ENCODE peak calls at places on chromosomes 5 and 9, in seven cellular contexts. One of them, this sample, is unnamed.

GRCh38 chr9:110752766-110753165 is 84.2 kb downstream of the MUSK start:
- DNase-seq in Right ventricle myocardium inferior: no peak
- DNase-seq in CD4-positive, alpha-beta memory T cell: no peak
- DNase-seq in LoVo: peak
- DNase-seq in IMR-90: peak
- DNase-seq in neural progenitor cell: no peak
- DNase-seq in AG20443: peak
- DNase-seq in this sample: peak

GRCh38 chr5:61901997-61902396 is 404.0 kb upstream of the KIF2A start:
- DNase-seq in Right ventricle myocardium inferior: no peak
- DNase-seq in CD4-positive, alpha-beta memory T cell: no peak
- DNase-seq in LoVo: no peak
- DNase-seq in IMR-90: no peak
- DNase-seq in neural progenitor cell: no peak
- DNase-seq in AG20443: no peak
- DNase-seq in this sample: no peak

GRCh38 chr9:127162046-127162445 is 39.6 kb upstream of the ANGPTL2 start:
- DNase-seq in Right ventricle myocardium inferior: no peak
- DNase-seq in CD4-positive, alpha-beta memory T cell: no peak
- DNase-seq in LoVo: no peak
- DNase-seq in IMR-90: peak
- DNase-seq in neural progenitor cell: no peak
- DNase-seq in AG20443: no peak
- DNase-seq in this sample: no peak

GRCh38 chr5:124583469-124584350 is 162.7 kb downstream of the ZNF608 start:
- DNase-seq in Right ventricle myocardium inferior: no peak
- DNase-seq in CD4-positive, alpha-beta memory T cell: peak
- DNase-seq in LoVo: peak
- DNase-seq in IMR-90: peak
- DNase-seq in neural progenitor cell: no peak
- DNase-seq in AG20443: peak
- DNase-seq in this sample: peak

GRCh38 chr5:14143843-14144585 is 872 bp downstream of the TRIO start:
- DNase-seq in Right ventricle myocardium inferior: peak
- DNase-seq in CD4-positive, alpha-beta memory T cell: peak
- DNase-seq in LoVo: peak
- DNase-seq in IMR-90: no peak
- DNase-seq in neural progenitor cell: peak
- DNase-seq in AG20443: no peak
- DNase-seq in this sample: no peak

GRCh38 chr9:97689401-97689800 is 7.7 kb downstream of the XPA start:
- DNase-seq in Right ventricle myocardium inferior: no peak
- DNase-seq in CD4-positive, alpha-beta memory T cell: no peak
- DNase-seq in LoVo: peak
- DNase-seq in IMR-90: peak
- DNase-seq in neural progenitor cell: no peak
- DNase-seq in AG20443: no peak
- DNase-seq in this sample: peak

GRCh38 chr5:16787278-16787677 is 148.8 kb downstream of the MYO10 start:
- DNase-seq in Right ventricle myocardium inferior: no peak
- DNase-seq in CD4-positive, alpha-beta memory T cell: no peak
- DNase-seq in LoVo: no peak
- DNase-seq in IMR-90: no peak
- DNase-seq in neural progenitor cell: no peak
- DNase-seq in AG20443: no peak
- DNase-seq in this sample: no peak

GRCh38 chr5:88785396-88786216 is 97.4 kb downstream of the MEF2C start:
- DNase-seq in Right ventricle myocardium inferior: no peak
- DNase-seq in CD4-positive, alpha-beta memory T cell: no peak
- DNase-seq in LoVo: peak
- DNase-seq in IMR-90: peak
- DNase-seq in neural progenitor cell: peak
- DNase-seq in AG20443: peak
- DNase-seq in this sample: peak

GRCh38 chr5:170338933-170339779 is 41.6 kb upstream of the LCP2 start:
- DNase-seq in Right ventricle myocardium inferior: no peak
- DNase-seq in CD4-positive, alpha-beta memory T cell: peak
- DNase-seq in LoVo: no peak
- DNase-seq in IMR-90: no peak
- DNase-seq in neural progenitor cell: no peak
- DNase-seq in AG20443: no peak
- DNase-seq in this sample: no peak

GRCh38 chr5:93791520-93791972 is 50.1 kb upstream of the POU5F2 start:
- DNase-seq in Right ventricle myocardium inferior: no peak
- DNase-seq in CD4-positive, alpha-beta memory T cell: no peak
- DNase-seq in LoVo: no peak
- DNase-seq in IMR-90: peak
- DNase-seq in neural progenitor cell: no peak
- DNase-seq in AG20443: no peak
- DNase-seq in this sample: peak

GRCh38 chr9:88388886-88389617 is 808 bp downstream of the SPIN1 start:
- DNase-seq in Right ventricle myocardium inferior: peak
- DNase-seq in CD4-positive, alpha-beta memory T cell: peak
- DNase-seq in LoVo: peak
- DNase-seq in IMR-90: peak
- DNase-seq in neural progenitor cell: peak
- DNase-seq in AG20443: peak
- DNase-seq in this sample: peak

GRCh38 chr9:75539558-75539957 is 350.9 kb upstream of the PCSK5 start:
- DNase-seq in Right ventricle myocardium inferior: no peak
- DNase-seq in CD4-positive, alpha-beta memory T cell: no peak
- DNase-seq in LoVo: no peak
- DNase-seq in IMR-90: no peak
- DNase-seq in neural progenitor cell: no peak
- DNase-seq in AG20443: no peak
- DNase-seq in this sample: no peak

GRCh38 chr5:148005788-148006520 is 57.8 kb upstream of the SPINK5 start:
- DNase-seq in Right ventricle myocardium inferior: no peak
- DNase-seq in CD4-positive, alpha-beta memory T cell: no peak
- DNase-seq in LoVo: no peak
- DNase-seq in IMR-90: peak
- DNase-seq in neural progenitor cell: peak
- DNase-seq in AG20443: no peak
- DNase-seq in this sample: no peak

GRCh38 chr5:861442-862366 is 10.9 kb upstream of the ZDHHC11 start:
- DNase-seq in Right ventricle myocardium inferior: peak
- DNase-seq in CD4-positive, alpha-beta memory T cell: no peak
- DNase-seq in LoVo: no peak
- DNase-seq in IMR-90: no peak
- DNase-seq in neural progenitor cell: no peak
- DNase-seq in AG20443: no peak
- DNase-seq in this sample: no peak

GRCh38 chr5:58921106-58921505 is 338.2 kb downstream of the RAB3C start:
- DNase-seq in Right ventricle myocardium inferior: no peak
- DNase-seq in CD4-positive, alpha-beta memory T cell: no peak
- DNase-seq in LoVo: no peak
- DNase-seq in IMR-90: no peak
- DNase-seq in neural progenitor cell: no peak
- DNase-seq in AG20443: no peak
- DNase-seq in this sample: peak

GRCh38 chr5:113054899-113055298 is 78.3 kb downstream of the DCP2 start:
- DNase-seq in Right ventricle myocardium inferior: no peak
- DNase-seq in CD4-positive, alpha-beta memory T cell: no peak
- DNase-seq in LoVo: no peak
- DNase-seq in IMR-90: no peak
- DNase-seq in neural progenitor cell: no peak
- DNase-seq in AG20443: no peak
- DNase-seq in this sample: no peak

GRCh38 chr5:62783374-62784057 is 204.9 kb downstream of the LRRC70 start:
- DNase-seq in Right ventricle myocardium inferior: no peak
- DNase-seq in CD4-positive, alpha-beta memory T cell: no peak
- DNase-seq in LoVo: no peak
- DNase-seq in IMR-90: no peak
- DNase-seq in neural progenitor cell: no peak
- DNase-seq in AG20443: no peak
- DNase-seq in this sample: no peak

GRCh38 chr5:106307265-106307664 is 1363.5 kb downstream of the EFNA5 start:
- DNase-seq in Right ventricle myocardium inferior: no peak
- DNase-seq in CD4-positive, alpha-beta memory T cell: no peak
- DNase-seq in LoVo: no peak
- DNase-seq in IMR-90: no peak
- DNase-seq in neural progenitor cell: no peak
- DNase-seq in AG20443: no peak
- DNase-seq in this sample: no peak

GRCh38 chr5:61254969-61255555 is 77.0 kb upstream of the ZSWIM6 start:
- DNase-seq in Right ventricle myocardium inferior: no peak
- DNase-seq in CD4-positive, alpha-beta memory T cell: no peak
- DNase-seq in LoVo: peak
- DNase-seq in IMR-90: no peak
- DNase-seq in neural progenitor cell: no peak
- DNase-seq in AG20443: no peak
- DNase-seq in this sample: no peak

GRCh38 chr9:136983611-136984314 is 970 bp downstream of the LCNL1 start:
- DNase-seq in Right ventricle myocardium inferior: no peak
- DNase-seq in CD4-positive, alpha-beta memory T cell: no peak
- DNase-seq in LoVo: no peak
- DNase-seq in IMR-90: no peak
- DNase-seq in neural progenitor cell: no peak
- DNase-seq in AG20443: no peak
- DNase-seq in this sample: no peak

GRCh38 chr9:19441730-19442129 is 32.9 kb downstream of the ACER2 start:
- DNase-seq in Right ventricle myocardium inferior: no peak
- DNase-seq in CD4-positive, alpha-beta memory T cell: peak
- DNase-seq in LoVo: no peak
- DNase-seq in IMR-90: no peak
- DNase-seq in neural progenitor cell: no peak
- DNase-seq in AG20443: no peak
- DNase-seq in this sample: no peak

GRCh38 chr5:56037531-56038010 is 42.8 kb upstream of the IL6ST start:
- DNase-seq in Right ventricle myocardium inferior: no peak
- DNase-seq in CD4-positive, alpha-beta memory T cell: no peak
- DNase-seq in LoVo: no peak
- DNase-seq in IMR-90: no peak
- DNase-seq in neural progenitor cell: no peak
- DNase-seq in AG20443: no peak
- DNase-seq in this sample: no peak

GRCh38 chr9:90851444-90851843 is 49.8 kb downstream of the SYK start:
- DNase-seq in Right ventricle myocardium inferior: no peak
- DNase-seq in CD4-positive, alpha-beta memory T cell: no peak
- DNase-seq in LoVo: no peak
- DNase-seq in IMR-90: no peak
- DNase-seq in neural progenitor cell: no peak
- DNase-seq in AG20443: no peak
- DNase-seq in this sample: no peak

GRCh38 chr5:153654444-153654843 is 164.0 kb downstream of the GRIA1 start:
- DNase-seq in Right ventricle myocardium inferior: no peak
- DNase-seq in CD4-positive, alpha-beta memory T cell: no peak
- DNase-seq in LoVo: no peak
- DNase-seq in IMR-90: peak
- DNase-seq in neural progenitor cell: no peak
- DNase-seq in AG20443: no peak
- DNase-seq in this sample: no peak

This sample was measured in fibroblast of pulmonary artery.